ENCODE peak calls at places on chromosome 14, in eight cellular contexts. H is body of pancreas, M is transverse colon, S is esophagus squamous epithelium, O is breast epithelium, K is tibial nerve, G is IMR-90, R is testis. L is an unnamed sample.

GRCh38 chr14:72000907-72001306 is 68.7 kb downstream of the RGS6 start:
- DNase-seq in H (no peak), O (no peak), R (peak; percentile 49), S (no peak), G (no peak), K (peak; percentile 60), M (no peak), L (no peak)

GRCh38 chr14:85165091-85165490 is 364.9 kb upstream of the FLRT2 start:
- DNase-seq in G (no peak), R (no peak), O (no peak), M (no peak), S (no peak), H (peak; percentile 16), K (peak; percentile 8), L (no peak)

GRCh38 chr14:36512585-36513003 is 7.4 kb downstream of the NKX2-1 start:
- DNase-seq in K (no peak), M (no peak), S (no peak), G (no peak), O (no peak), H (no peak), R (no peak), L (no peak)

GRCh38 chr14:71482701-71483100 is 449.5 kb upstream of the RGS6 start:
- DNase-seq in R (no peak), M (no peak), S (no peak), K (no peak), O (no peak), G (peak; percentile 71), H (no peak), L (no peak)

GRCh38 chr14:89146291-89146690 is 270.7 kb downstream of the FOXN3 start:
- DNase-seq in H (no peak), O (no peak), G (peak; percentile 32), S (no peak), R (no peak), K (no peak), M (no peak), L (no peak)

GRCh38 chr14:80456200-80456599 is 244.9 kb upstream of the DIO2 start:
- DNase-seq in K (no peak), S (no peak), H (no peak), R (no peak), M (no peak), G (peak; percentile 79), O (no peak), L (no peak)

GRCh38 chr14:93009471-93010117 is 86.6 kb downstream of the CHGA start:
- DNase-seq in H (no peak), O (no peak), G (no peak), M (no peak), S (no peak), R (peak; percentile 79), K (peak; percentile 33), L (peak; percentile 39)

GRCh38 chr14:101252443-101253214 is 308.7 kb upstream of the DIO3 start:
- DNase-seq in S (no peak), H (no peak), R (no peak), K (no peak), M (no peak), O (no peak), G (no peak), L (no peak)

GRCh38 chr14:67766035-67766680 is 50.2 kb downstream of the ZFYVE26 start:
- DNase-seq in G (no peak), M (peak; percentile 14), H (peak; percentile 17), K (no peak), S (no peak), O (no peak), R (no peak), L (no peak)

GRCh38 chr14:55057919-55058318 is 6.5 kb downstream of the MAPK1IP1L start:
- DNase-seq in H (no peak), G (no peak), S (no peak), O (no peak), M (no peak), K (no peak), R (peak; percentile 41), L (peak; percentile 65)

GRCh38 chr14:48723841-48724495 is 862.2 kb downstream of the RPS29 start:
- DNase-seq in S (no peak), O (no peak), M (no peak), G (peak; percentile 23), H (no peak), R (no peak), K (no peak), L (no peak)

GRCh38 chr14:68268197-68268596 is 448.6 kb downstream of the RAD51B start:
- DNase-seq in S (no peak), K (no peak), H (no peak), G (no peak), R (no peak), M (no peak), O (no peak), L (no peak)

GRCh38 chr14:104810316-104810715 is 9.4 kb downstream of the ZBTB42 start:
- DNase-seq in S (no peak), H (no peak), R (no peak), K (no peak), O (no peak), M (no peak), G (no peak), L (no peak)

GRCh38 chr14:55754471-55754870 is 174.5 kb downstream of the KTN1 start:
- DNase-seq in H (no peak), O (no peak), R (no peak), K (no peak), G (no peak), M (no peak), S (no peak), L (no peak)

GRCh38 chr14:73462078-73462715 is 3.9 kb upstream of the NUMB start:
- DNase-seq in G (peak; percentile 43), S (no peak), K (no peak), M (peak; percentile 88), R (peak; percentile 62), O (peak; percentile 64), H (peak; percentile 96), L (peak; percentile 30)

GRCh38 chr14:100640481-100641273 is 53.5 kb upstream of the BEGAIN start:
- DNase-seq in H (no peak), O (no peak), G (peak; percentile 28), M (peak; percentile 57), S (no peak), R (no peak), K (no peak), L (no peak)

GRCh38 chr14:38143651-38144505 is 63.8 kb upstream of the SSTR1 start:
- DNase-seq in G (peak; percentile 92), M (no peak), S (no peak), K (no peak), R (no peak), O (no peak), H (no peak), L (no peak)

GRCh38 chr14:68719634-68720384 is 73.1 kb downstream of the ZFP36L1 start:
- DNase-seq in K (no peak), R (no peak), S (no peak), M (no peak), O (no peak), H (no peak), G (no peak), L (no peak)

GRCh38 chr14:88163731-88164255 is 158.9 kb downstream of the GPR65 start:
- DNase-seq in R (no peak), K (no peak), H (no peak), M (no peak), S (no peak), G (no peak), O (no peak), L (no peak)

GRCh38 chr14:99628832-99629618 is 15.9 kb upstream of the HHIPL1 start:
- DNase-seq in R (peak; percentile 83), M (peak; percentile 81), G (peak; percentile 59), O (peak; percentile 86), S (no peak), H (peak; percentile 86), K (peak; percentile 71), L (peak; percentile 94)
- TF ChIP-seq POLR2A in R (no peak), M (no peak), G (peak; percentile 49), O (no peak), S (no peak), H (no peak), K (no peak), L (no peak)

DNA sequence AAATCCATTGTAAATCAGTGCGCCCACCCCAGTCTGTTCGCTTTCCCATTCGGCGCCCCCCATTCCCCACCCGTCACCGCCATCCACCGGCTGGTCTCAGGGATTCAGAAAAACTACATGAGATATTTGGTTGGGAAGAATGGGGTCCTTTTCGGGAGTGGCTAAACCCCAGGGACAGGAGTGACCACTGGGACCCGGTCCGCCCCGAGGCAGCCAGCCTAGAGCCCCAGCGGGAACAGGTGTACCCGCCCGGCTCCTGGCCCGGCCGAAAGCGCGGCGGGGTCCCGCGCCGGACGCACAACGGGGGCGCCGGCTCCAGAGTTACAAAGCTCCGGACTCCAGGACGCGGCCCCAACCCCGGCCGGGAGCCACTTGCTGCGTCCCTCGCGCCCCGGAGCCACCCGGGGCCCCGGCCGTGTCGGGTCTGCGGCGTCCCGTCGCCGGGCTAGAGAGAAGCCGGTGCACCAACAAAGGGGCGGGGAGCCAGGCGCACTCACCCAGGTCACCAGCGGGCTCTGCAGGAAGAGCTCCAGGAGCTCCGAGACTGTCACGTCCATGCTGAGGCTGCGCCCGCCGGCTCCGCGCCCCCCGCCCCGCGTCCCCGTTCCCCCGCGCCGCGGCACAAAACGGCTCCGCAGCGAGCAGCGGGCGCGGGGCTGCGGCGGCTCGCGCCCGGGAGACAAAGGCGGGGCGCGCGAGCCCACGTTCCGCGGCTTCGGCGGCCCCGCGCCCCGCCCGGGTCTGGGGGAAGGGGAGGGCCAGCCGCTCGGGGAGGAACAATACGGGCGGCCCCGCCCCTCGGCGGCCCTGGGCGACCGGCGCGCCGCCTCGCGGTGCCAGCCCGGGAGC is at the start of gene CCDC88C:
- DNase-seq in S (peak; percentile 15), G (no peak), M (peak; percentile 82), O (peak; percentile 70), H (peak; percentile 82), K (no peak), R (peak; percentile 73), L (peak; percentile 93)
- TF ChIP-seq CTCF in S (no peak), G (no peak), M (no peak), O (no peak), H (no peak), K (no peak), R (no peak), L (no peak)

GRCh38 chr14:76953196-76953945 is 75.1 kb downstream of the IRF2BPL start:
- DNase-seq in M (peak; percentile 71), K (peak; percentile 49), G (peak; percentile 68), H (peak; percentile 74), O (peak; percentile 79), S (no peak), R (peak; percentile 73), L (peak; percentile 91)
- H3K4me3 ChIP-seq in M (peak overlapping the region; percentile 40), K (peak overlapping the region; percentile 35), G (peak overlapping the region; percentile 7), H (no peak overlapping the region), O (peak overlapping the region; percentile 48), S (peak overlapping the region; percentile 33), R (no peak overlapping the region), L (no peak overlapping the region)

DNA sequence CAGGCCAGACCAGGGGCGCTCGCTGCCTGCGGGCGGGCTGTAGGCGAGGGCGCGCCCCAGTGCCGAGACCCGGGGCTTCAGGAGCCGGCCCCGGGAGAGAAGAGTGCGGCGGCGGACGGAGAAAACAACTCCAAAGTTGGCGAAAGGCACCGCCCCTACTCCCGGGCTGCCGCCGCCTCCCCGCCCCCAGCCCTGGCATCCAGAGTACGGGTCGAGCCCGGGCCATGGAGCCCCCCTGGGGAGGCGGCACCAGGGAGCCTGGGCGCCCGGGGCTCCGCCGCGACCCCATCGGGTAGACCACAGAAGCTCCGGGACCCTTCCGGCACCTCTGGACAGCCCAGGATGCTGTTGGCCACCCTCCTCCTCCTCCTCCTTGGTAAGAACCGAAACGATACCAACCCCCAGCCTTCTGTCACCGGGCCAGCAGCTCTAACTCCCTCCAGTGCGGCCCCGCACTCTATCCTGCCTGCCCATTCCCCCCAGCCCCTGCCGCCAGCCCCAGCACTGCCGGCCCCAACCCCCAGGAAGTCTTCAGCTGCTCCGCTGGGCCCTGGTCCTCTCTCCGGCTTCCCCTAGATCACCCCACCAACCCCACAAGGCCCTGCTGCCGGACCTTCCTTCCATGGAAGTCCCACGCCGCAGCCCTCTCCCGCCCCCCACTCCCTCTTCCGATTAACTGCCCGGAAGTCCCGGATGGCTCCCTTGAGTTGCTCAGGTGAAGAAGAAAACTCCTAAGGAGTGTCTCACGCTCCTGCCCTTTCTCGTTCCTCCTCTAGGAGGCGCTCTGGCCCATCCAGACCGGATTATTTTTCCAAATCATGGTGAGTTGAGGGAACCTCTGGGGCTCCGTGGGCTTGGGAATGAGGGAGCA is 657 bp downstream of the LRP10 start:
- DNase-seq in K (peak; percentile 91), M (peak; percentile 92), S (no peak), R (peak; percentile 93), O (peak; percentile 86), H (peak; percentile 85), G (peak; percentile 81), L (peak; percentile 97)
- TF ChIP-seq POLR2A in K (no peak), M (peak; percentile 23), S (no peak), R (no peak), O (no peak), H (peak; percentile 10), G (no peak), L (no peak)